ENCODE peak calls at places on chromosomes 6 and 20, in eight cellular contexts. C, W, E, M, Y, B, Z and U are unnamed samples. For H3K36me3, the result is how much of the 10 kb centered on the place peaks cover.

GRCh38 chr6:157946865-157947532 is 34.7 kb upstream of the SYNJ2 start:
- DNase-seq in W (no peak), Y (peak), Z (no peak), C (no peak), E (peak), B (peak), M (peak), U (no peak)

GRCh38 chr20:23115823-23116222 is 29.7 kb upstream of the CD93 start:
- DNase-seq in E (no peak), W (no peak), Y (no peak), C (no peak), B (no peak), Z (no peak), M (no peak), U (no peak)

GRCh38 chr6:82257088-82257774 is 9.7 kb upstream of the IBTK start:
- DNase-seq in W (no peak), Y (peak), C (no peak), M (peak), B (no peak), Z (no peak), E (no peak), U (no peak)

GRCh38 chr6:40336296-40336695 is 250.9 kb downstream of the LRFN2 start:
- DNase-seq in B (no peak), W (no peak), C (no peak), E (no peak), M (no peak), Z (no peak), Y (no peak), U (no peak)

GRCh38 chr20:8388146-8388545 is 256.1 kb downstream of the PLCB1 start:
- DNase-seq in Z (no peak), W (no peak), B (peak), Y (no peak), M (peak), E (no peak), C (no peak), U (no peak)

GRCh38 chr6:56719310-56719709 is 76.6 kb upstream of the DST start:
- DNase-seq in Z (no peak), M (no peak), B (no peak), W (no peak), E (no peak), C (no peak), Y (no peak), U (no peak)

GRCh38 chr6:90574610-90575009 is 12.3 kb downstream of the MAP3K7 start:
- DNase-seq in C (no peak), Z (no peak), M (peak), W (no peak), B (peak), E (no peak), Y (no peak), U (no peak)

GRCh38 chr6:161444966-161445799 is 171.3 kb upstream of the AGPAT4 start:
- DNase-seq in W (no peak), Z (no peak), B (peak), E (no peak), Y (no peak), C (no peak), M (no peak), U (no peak)

GRCh38 chr20:50093240-50093639 is 19.7 kb downstream of the UBE2V1 start:
- DNase-seq in E (no peak), C (no peak), B (no peak), Y (no peak), Z (no peak), M (no peak), W (no peak), U (no peak)
- H3K36me3 ChIP-seq in E (under half), C (under half), B (under half), Y (under half), Z (under half), M (half or more), W (under half), U (under half)

GRCh38 chr6:16735014-16735413 is 26.2 kb downstream of the ATXN1 start:
- DNase-seq in B (no peak), W (no peak), M (no peak), Y (no peak), C (no peak), E (no peak), Z (no peak), U (no peak)

GRCh38 chr6:16737389-16737788 is 23.9 kb downstream of the ATXN1 start:
- DNase-seq in B (peak), M (no peak), C (no peak), E (no peak), Z (no peak), W (no peak), Y (peak), U (no peak)

GRCh38 chr6:16739329-16739801 is 21.9 kb downstream of the ATXN1 start:
- DNase-seq in C (no peak), E (no peak), Z (no peak), W (no peak), B (peak), Y (peak), M (no peak), U (no peak)

GRCh38 chr6:16737926-16738325 is 23.3 kb downstream of the ATXN1 start:
- DNase-seq in Y (no peak), M (no peak), E (no peak), W (no peak), C (no peak), B (peak), Z (no peak), U (no peak)

GRCh38 chr6:16736856-16737255 is 24.4 kb downstream of the ATXN1 start:
- DNase-seq in W (no peak), C (no peak), Z (no peak), E (no peak), B (no peak), Y (no peak), M (peak), U (no peak)
- H3K4me3 ChIP-seq in W (no peak), C (no peak), Z (no peak), E (no peak), B (no peak), Y (no peak), M (peak), U (no peak)

DNA sequence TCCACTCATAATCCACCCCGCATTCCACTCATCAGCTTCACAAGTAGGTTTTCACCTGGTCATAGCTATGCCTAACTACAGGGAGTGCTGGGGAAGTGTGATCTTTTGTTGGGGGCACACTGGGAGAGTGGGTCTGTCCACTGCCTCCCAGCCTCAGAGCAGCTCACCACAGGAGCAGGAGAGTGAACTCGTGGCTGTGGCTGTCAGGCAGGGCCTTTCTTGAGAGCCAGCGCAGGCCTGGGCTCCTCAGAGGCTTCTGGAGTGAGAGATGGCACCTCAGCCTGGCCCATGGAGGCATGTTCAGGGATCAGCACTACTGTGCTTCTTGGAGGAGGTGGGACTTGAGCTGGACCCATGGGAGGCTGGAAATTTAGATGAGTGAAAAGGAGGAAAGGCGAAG is 4.0 kb upstream of the GNRH2 start:
- DNase-seq in M (no peak), E (no peak), Z (no peak), Y (no peak), W (no peak), B (no peak), C (no peak), U (no peak)
- H3K36me3 ChIP-seq in M (under half), E (under half), Z (under half), Y (under half), W (half or more), B (half or more), C (under half), U (half or more)

GRCh38 chr20:44574372-44574771 is 8.0 kb upstream of the PKIG start:
- DNase-seq in W (no peak), E (no peak), B (no peak), Z (no peak), M (no peak), Y (no peak), C (no peak), U (no peak)
- H3K4me3 ChIP-seq in W (no peak), E (no peak), B (no peak), Z (no peak), M (no peak), Y (no peak), C (no peak), U (no peak)